ENCODE peak calls at places on chromosomes 1 and 21, in nine cellular contexts. O, D, F, Y, N, W, T, G and A are unnamed samples.

GRCh38 chr1:204192046-204192445 is 4.2 kb downstream of the KISS1 start:
- DNase-seq in T (peak; percentile 5), W (no peak), Y (no peak), N (no peak), O (no peak), G (no peak), F (peak; percentile 28), D (no peak), A (no peak)

GRCh38 chr1:903305-903704 is 20.4 kb upstream of the SAMD11 start:
- DNase-seq in W (no peak), F (no peak), G (no peak), N (no peak), O (no peak), Y (no peak), D (no peak), T (no peak), A (no peak)

GRCh38 chr1:98660941-98661543 is 479 bp upstream of the SNX7 start:
- DNase-seq in N (peak; percentile 12), W (no peak), D (no peak), T (peak; percentile 38), Y (no peak), F (no peak), O (no peak), G (no peak), A (no peak)

GRCh38 chr1:150508982-150509381 is 1.1 kb downstream of the ECM1 start:
- DNase-seq in F (no peak), G (no peak), N (no peak), T (no peak), O (no peak), W (no peak), D (no peak), Y (no peak), A (no peak)

GRCh38 chr21:22575165-22575584 is 1577.0 kb downstream of the NCAM2 start:
- DNase-seq in G (no peak), T (peak; percentile 20), F (peak; percentile 62), O (no peak), W (peak; percentile 92), N (peak; percentile 52), Y (no peak), D (no peak), A (no peak)

GRCh38 chr1:59310527-59310926 is 13.6 kb downstream of the FGGY start:
- DNase-seq in F (no peak), G (no peak), O (no peak), Y (no peak), W (no peak), T (no peak), N (no peak), D (no peak), A (no peak)

GRCh38 chr1:42214447-42214871 is 49.9 kb upstream of the GUCA2A start:
- DNase-seq in T (peak; percentile 2), O (no peak), W (no peak), D (no peak), G (peak; percentile 68), N (no peak), F (peak; percentile 46), Y (no peak), A (peak; percentile 43)

GRCh38 chr1:228010921-228011320 is 4.1 kb downstream of the WNT3A start:
- DNase-seq in F (no peak), N (no peak), G (no peak), Y (no peak), W (no peak), O (no peak), T (no peak), D (no peak), A (no peak)

GRCh38 chr1:76068542-76068941 is 6.0 kb upstream of the ST6GALNAC3 start:
- DNase-seq in W (no peak), O (no peak), F (no peak), D (no peak), Y (no peak), N (no peak), T (no peak), G (peak; percentile 70), A (peak; percentile 43)

GRCh38 chr21:46667191-46667734 is 31.8 kb downstream of the PRMT2 start:
- DNase-seq in G (peak; percentile 36), O (no peak), W (peak; percentile 49), Y (no peak), F (peak; percentile 55), N (peak; percentile 18), D (no peak), T (no peak), A (no peak)

GRCh38 chr1:44640178-44640865 is 34.0 kb downstream of the TMEM53 start:
- DNase-seq in G (no peak), W (no peak), Y (no peak), N (no peak), T (no peak), O (no peak), D (no peak), F (no peak), A (no peak)

GRCh38 chr1:15849775-15850449 is 2.4 kb downstream of the SPEN start:
- DNase-seq in N (peak; percentile 86), Y (no peak), O (peak; percentile 37), F (peak; percentile 68), D (no peak), T (peak; percentile 72), W (peak; percentile 91), G (peak; percentile 79), A (peak; percentile 86)

GRCh38 chr1:18941221-18942141 is 15.0 kb downstream of the IFFO2 start:
- DNase-seq in G (no peak), O (no peak), T (peak; percentile 98), N (no peak), W (peak; percentile 67), Y (no peak), F (peak; percentile 28), D (no peak), A (no peak)

GRCh38 chr21:43890042-43890441 is 25.0 kb downstream of the AGPAT3 start:
- DNase-seq in G (no peak), D (no peak), W (peak; percentile 82), F (no peak), N (no peak), O (no peak), Y (no peak), T (no peak), A (peak; percentile 39)

GRCh38 chr1:203547147-203547546 is 53.2 kb downstream of the OPTC start:
- DNase-seq in D (no peak), W (no peak), F (no peak), Y (no peak), O (no peak), T (no peak), N (no peak), G (no peak), A (peak; percentile 33)

GRCh38 chr1:63955746-63956145 is 181.9 kb downstream of the ROR1 start:
- DNase-seq in T (no peak), G (no peak), W (no peak), O (no peak), Y (no peak), F (no peak), N (no peak), D (no peak), A (no peak)

GRCh38 chr1:235831148-235831547 is 35.6 kb downstream of the LYST start:
- DNase-seq in W (no peak), Y (peak; percentile 23), N (no peak), G (peak; percentile 66), F (no peak), O (peak; percentile 6), D (no peak), T (peak; percentile 37), A (peak; percentile 33)

GRCh38 chr1:53348491-53349368 is 20.9 kb upstream of the LRP8 start:
- DNase-seq in G (no peak), W (no peak), Y (no peak), F (no peak), T (no peak), N (peak; percentile 77), O (no peak), D (no peak), A (no peak)

GRCh38 chr21:43352568-43353281 is 74.2 kb downstream of the SIK1 start:
- DNase-seq in Y (no peak), T (no peak), D (no peak), W (peak; percentile 68), F (peak; percentile 70), N (no peak), G (peak; percentile 19), O (no peak), A (no peak)

GRCh38 chr1:223683586-223684487 is 18.3 kb upstream of the CAPN8 start:
- DNase-seq in Y (no peak), T (no peak), W (peak; percentile 68), O (peak; percentile 54), F (peak; percentile 84), G (peak; percentile 48), N (peak; percentile 83), D (no peak), A (peak; percentile 34)

GRCh38 chr1:55212349-55213028 is 2.7 kb downstream of the USP24 start:
- DNase-seq in G (no peak), O (no peak), N (no peak), T (no peak), D (no peak), F (peak; percentile 23), Y (no peak), W (no peak), A (no peak)

GRCh38 chr1:119275145-119275929 is 93.2 kb upstream of the HAO2 start:
- DNase-seq in G (peak; percentile 65), Y (peak; percentile 14), W (peak; percentile 67), T (peak; percentile 34), F (peak; percentile 55), O (peak; percentile 8), N (peak; percentile 76), D (no peak), A (peak; percentile 58)

GRCh38 chr1:109089242-109090015 is 1.1 kb upstream of the TMEM167B start:
- DNase-seq in N (peak; percentile 37), F (peak; percentile 88), W (peak; percentile 81), T (peak; percentile 97), Y (peak; percentile 36), O (peak; percentile 37), G (peak; percentile 80), D (peak; percentile 64), A (no peak)

GRCh38 chr1:208997726-208998312 is 585.7 kb upstream of the CAMK1G start:
- DNase-seq in N (no peak), F (no peak), Y (no peak), T (no peak), W (peak; percentile 22), G (peak; percentile 31), D (no peak), O (no peak), A (peak; percentile 9)

GRCh38 chr1:209411491-209411929 is 172.0 kb upstream of the CAMK1G start:
- DNase-seq in W (no peak), O (no peak), N (no peak), G (peak; percentile 54), F (peak; percentile 33), T (peak; percentile 70), Y (no peak), D (no peak), A (no peak)

GRCh38 chr1:109252893-109253802 is 3.8 kb downstream of the CELSR2 start:
- DNase-seq in G (no peak), D (no peak), Y (no peak), W (no peak), T (peak; percentile 92), N (no peak), F (no peak), O (no peak), A (no peak)

GRCh38 chr21:35314896-35315582 is 265.9 kb upstream of the RUNX1 start:
- DNase-seq in Y (no peak), F (no peak), N (no peak), O (no peak), T (no peak), W (peak; percentile 16), G (no peak), D (no peak), A (peak; percentile 56)

GRCh38 chr1:54972436-54972835 is 8.0 kb upstream of the TMEM61 start:
- DNase-seq in D (no peak), F (no peak), W (no peak), O (no peak), N (no peak), G (no peak), T (no peak), Y (no peak), A (no peak)

GRCh38 chr1:151862604-151863003 is 9.1 kb upstream of the THEM5 start:
- DNase-seq in Y (no peak), N (no peak), O (no peak), T (no peak), F (no peak), G (no peak), D (no peak), W (no peak), A (no peak)